ENCODE peak calls at places on chromosomes 12 and 14, in five cellular contexts. K, S, I, P and X are unnamed samples.

GRCh38 chr12:56682323-56682722 is 5.8 kb downstream of the PTGES3 start:
- DNase-seq in K (no peak), S (no peak), I (no peak), P (no peak), X (no peak)

GRCh38 chr14:30443368-30444007 is 115.5 kb upstream of the G2E3 start:
- DNase-seq in S (no peak), K (peak), P (peak), I (no peak), X (peak)

GRCh38 chr14:104291123-104292000 is 153.0 kb downstream of the KIF26A start:
- DNase-seq in S (no peak), K (no peak), P (peak), I (no peak), X (no peak)

GRCh38 chr14:67762051-67762450 is 54.3 kb downstream of the ZFYVE26 start:
- DNase-seq in I (no peak), P (no peak), K (no peak), S (no peak), X (no peak)

GRCh38 chr12:112125250-112125999 is at the start of gene TRAFD1:
- DNase-seq in P (peak), K (peak), S (peak), I (peak), X (peak)

GRCh38 chr12:1030779-1031178 is 39.8 kb downstream of the ERC1 start:
- DNase-seq in K (no peak), P (no peak), I (no peak), S (no peak), X (no peak)

GRCh38 chr12:29039013-29039412 is 110.1 kb upstream of the FAR2 start:
- DNase-seq in K (no peak), P (no peak), I (no peak), S (no peak), X (no peak)

GRCh38 chr12:32893458-32893857 is 3.1 kb downstream of the PKP2 start:
- DNase-seq in K (peak), S (no peak), P (no peak), I (no peak), X (no peak)

GRCh38 chr12:32252199-32253073 is 145.8 kb downstream of the BICD1 start:
- DNase-seq in I (peak), P (no peak), S (no peak), K (no peak), X (no peak)

GRCh38 chr14:89977668-89978067 is 21.9 kb downstream of the TDP1 start:
- DNase-seq in P (no peak), S (no peak), K (no peak), I (no peak), X (no peak)

GRCh38 chr14:42192659-42193425 is 586.2 kb downstream of the LRFN5 start:
- DNase-seq in I (no peak), K (no peak), S (no peak), P (no peak), X (no peak)

GRCh38 chr14:90500665-90501370 is 104.0 kb downstream of the CALM1 start:
- DNase-seq in P (no peak), S (no peak), I (no peak), K (peak), X (no peak)

GRCh38 chr12:125873031-125873430 is 807.8 kb downstream of the AACS start:
- DNase-seq in S (no peak), I (no peak), P (no peak), K (no peak), X (no peak)

GRCh38 chr12:24719293-24719721 is 229.6 kb downstream of the BCAT1 start:
- DNase-seq in K (no peak), S (no peak), P (no peak), I (no peak), X (no peak)

GRCh38 chr14:67442139-67442906 is 30.4 kb upstream of the PLEK2 start:
- DNase-seq in P (no peak), I (no peak), S (no peak), K (no peak), X (no peak)

GRCh38 chr14:97395068-97395467 is 597.9 kb downstream of the VRK1 start:
- DNase-seq in S (no peak), P (no peak), K (no peak), I (no peak), X (no peak)

DNA sequence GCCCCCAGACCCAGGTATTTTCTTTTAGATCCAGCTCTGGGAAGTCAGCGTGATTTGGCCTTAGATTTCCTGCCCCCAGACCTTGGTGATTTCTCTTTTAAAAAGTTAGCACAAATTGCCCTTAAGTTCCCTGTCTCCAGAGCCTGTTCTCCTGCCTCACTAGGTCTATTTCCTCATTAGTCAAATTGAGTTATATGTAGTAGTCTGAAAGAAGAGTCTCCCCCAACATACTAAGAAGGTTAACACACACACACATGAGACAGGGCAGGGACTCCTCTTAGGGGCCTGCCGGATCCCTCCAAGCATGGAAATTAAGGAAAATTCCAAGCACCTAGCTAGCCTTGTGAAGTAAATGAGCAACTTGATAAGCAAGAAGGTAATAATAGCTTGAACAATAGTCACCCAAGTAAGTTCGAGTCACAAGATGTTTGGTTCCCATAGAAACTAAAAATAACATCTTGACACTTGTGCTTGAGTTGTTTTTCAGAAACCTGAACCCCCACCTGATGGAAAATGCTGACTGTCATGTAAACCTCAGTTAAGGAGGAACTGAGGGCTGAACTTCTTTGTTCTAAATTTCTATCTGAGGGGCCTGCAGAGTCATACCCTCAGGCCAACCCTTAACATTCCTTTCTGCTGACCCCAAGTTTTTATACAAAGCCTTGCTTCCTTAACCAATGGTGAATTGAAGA is 51.6 kb downstream of the CAND1 start:
- DNase-seq in S (no peak), P (peak), K (no peak), I (no peak), X (no peak)
- TF ChIP-seq SUZ12 in S (no peak), P (no peak), K (no peak), I (no peak), X (no peak)

GRCh38 chr12:88973998-88974397 is 378.3 kb downstream of the DUSP6 start:
- DNase-seq in K (no peak), I (no peak), P (no peak), S (no peak), X (no peak)
- TF ChIP-seq SUZ12 in K (no peak), I (no peak), P (no peak), S (no peak), X (no peak)

GRCh38 chr12:115438314-115438713 is 754.3 kb upstream of the TBX3 start:
- DNase-seq in I (no peak), P (no peak), K (no peak), S (no peak), X (no peak)
- TF ChIP-seq SUZ12 in I (no peak), P (no peak), K (no peak), S (no peak), X (no peak)

GRCh38 chr12:16076553-16076952 is 165.4 kb downstream of the DERA start:
- DNase-seq in K (peak), S (no peak), P (peak), I (no peak), X (peak)
- TF ChIP-seq SUZ12 in K (no peak), S (no peak), P (no peak), I (no peak), X (no peak)

GRCh38 chr14:95256011-95256775 is 63.5 kb downstream of the CLMN start:
- DNase-seq in P (no peak), K (no peak), S (no peak), I (no peak), X (no peak)

GRCh38 chr14:95256776-95257060 is 63.0 kb downstream of the CLMN start:
- DNase-seq in I (no peak), S (no peak), P (no peak), K (no peak), X (no peak)

GRCh38 chr14:95258754-95259593 is 60.7 kb downstream of the CLMN start:
- DNase-seq in S (no peak), P (no peak), I (no peak), K (no peak), X (no peak)

GRCh38 chr14:95257521-95257920 is 62.2 kb downstream of the CLMN start:
- DNase-seq in K (no peak), P (no peak), I (no peak), S (no peak), X (no peak)

GRCh38 chr14:95258156-95258555 is 61.6 kb downstream of the CLMN start:
- DNase-seq in P (no peak), S (no peak), I (no peak), K (no peak), X (no peak)
- TF ChIP-seq SUZ12 in P (no peak), S (no peak), I (no peak), K (no peak), X (no peak)

DNA sequence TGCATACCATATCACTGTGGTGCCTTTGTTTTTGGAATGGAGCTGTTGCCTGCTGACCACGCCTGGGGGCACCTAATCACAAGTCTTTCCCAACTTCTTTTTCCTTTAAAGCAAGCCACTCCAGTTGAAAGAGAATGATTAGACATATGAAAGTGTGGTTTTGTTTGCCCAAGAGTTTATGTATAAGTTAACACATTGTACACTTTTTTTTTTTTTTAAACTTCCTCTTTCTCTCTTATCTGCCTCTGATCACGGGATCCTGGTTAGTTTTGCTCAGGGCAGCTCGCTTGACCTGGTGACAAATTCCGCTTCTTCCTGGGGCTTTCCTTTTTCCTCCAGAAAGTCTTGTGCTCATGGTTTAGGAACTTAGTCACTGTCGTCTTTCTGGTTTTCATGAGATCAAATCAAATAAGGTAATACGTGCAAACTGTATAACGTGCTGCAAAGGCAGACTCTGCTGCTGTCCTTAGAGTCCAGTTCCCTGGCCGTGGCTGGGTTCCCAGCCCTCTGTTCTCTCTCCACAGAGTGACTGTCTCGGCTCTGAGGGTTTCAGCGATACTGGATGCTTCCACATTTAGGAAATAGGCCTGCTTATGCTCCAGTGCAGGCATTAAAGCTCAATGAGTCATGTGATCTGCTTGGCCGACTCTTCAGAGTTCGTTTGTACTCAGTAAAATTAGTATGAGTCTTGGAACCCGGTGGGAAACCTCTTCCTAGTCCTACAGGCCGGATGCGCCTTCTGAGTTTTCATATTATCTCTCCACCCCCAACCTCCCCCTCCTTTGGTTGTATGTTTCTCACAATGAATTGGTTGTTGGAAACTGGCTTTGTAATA is 15.2 kb downstream of the RASSF3 start:
- DNase-seq in P (no peak), K (peak), S (no peak), I (peak), X (no peak)
- TF ChIP-seq SUZ12 in P (no peak), K (no peak), S (no peak), I (no peak), X (no peak)

DNA sequence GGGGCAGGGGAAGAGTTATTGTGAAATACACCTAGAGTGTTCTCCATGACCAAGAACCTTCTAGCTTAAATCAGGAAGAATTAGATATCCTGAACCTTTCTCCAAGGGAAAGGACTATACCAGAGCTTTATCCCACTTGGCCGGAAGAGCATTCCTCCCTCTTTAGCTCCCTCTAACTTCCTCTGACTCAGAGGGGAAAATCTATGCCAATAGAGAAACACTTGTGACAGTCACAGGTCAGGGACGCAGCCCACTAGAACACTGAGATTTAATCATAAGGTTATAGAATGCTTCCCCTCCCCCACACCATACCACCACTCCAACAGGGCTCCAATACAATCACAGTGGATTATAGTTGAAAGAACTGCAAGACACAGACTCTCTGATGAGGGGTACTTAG is 55.4 kb upstream of the RFX4 start:
- DNase-seq in P (no peak), K (no peak), S (no peak), I (no peak), X (no peak)
- TF ChIP-seq SUZ12 in P (no peak), K (no peak), S (no peak), I (no peak), X (no peak)